ENCODE peak calls at places on chromosome 1, in seven cellular contexts. U is T-helper 22 cell; F is stimulated activated CD4-positive, alpha-beta T cell treated with anti-CD3 and anti-CD28 coated beads, Interleukin-2, amount 100 ng/mL, for 48 hours; Z is fibroblast of mammary gland; R is T-helper 2 cell; A is NCI-H2081; O is cardiac septum. B is an unnamed sample.

GRCh38 chr1:19311503-19311930 is 427 bp downstream of the AKR7A2 start:
- DNase-seq in A (no peak), O (no peak), Z (no peak), R (no peak), U (no peak), F (no peak), B (no peak)

GRCh38 chr1:56403321-56403720 is 176.0 kb downstream of the PLPP3 start:
- DNase-seq in F (no peak), R (no peak), A (no peak), O (no peak), Z (no peak), U (no peak), B (no peak)

GRCh38 chr1:115764541-115764940 is 4.0 kb downstream of the CASQ2 start:
- DNase-seq in U (no peak), F (no peak), Z (peak; percentile 55), O (no peak), A (no peak), R (no peak), B (no peak)

GRCh38 chr1:232998138-232998537 is 47.7 kb downstream of the NTPCR start:
- DNase-seq in O (no peak), Z (no peak), F (no peak), A (no peak), U (no peak), R (no peak), B (no peak)

GRCh38 chr1:201447911-201448871 is 20.8 kb downstream of the PHLDA3 start:
- DNase-seq in F (peak; percentile 56), U (no peak), R (peak; percentile 26), Z (peak; percentile 75), O (peak; percentile 85), A (peak; percentile 27), B (no peak)

GRCh38 chr1:155455588-155456195 is 106.9 kb downstream of the ASH1L start:
- DNase-seq in O (no peak), R (no peak), A (no peak), U (no peak), F (no peak), Z (peak; percentile 70), B (no peak)

GRCh38 chr1:183956559-183957188 is 80.9 kb downstream of the COLGALT2 start:
- DNase-seq in R (no peak), O (no peak), U (peak; percentile 33), A (no peak), F (peak; percentile 36), Z (peak; percentile 88), B (no peak)

GRCh38 chr1:171841931-171842723 is 829 bp downstream of the DNM3 start:
- DNase-seq in O (no peak), F (no peak), A (peak; percentile 33), R (peak; percentile 4), U (no peak), Z (peak; percentile 10), B (no peak)

GRCh38 chr1:71589005-71589404 is 508.2 kb upstream of the ZRANB2 start:
- DNase-seq in U (no peak), F (no peak), O (no peak), A (no peak), Z (no peak), R (no peak), B (no peak)

GRCh38 chr1:194295690-194296089 is 1109.3 kb upstream of the B3GALT2 start:
- DNase-seq in Z (no peak), U (peak; percentile 1), A (peak; percentile 64), R (no peak), F (no peak), O (no peak), B (no peak)

GRCh38 chr1:59879556-59879955 is 47.0 kb downstream of the CYP2J2 start:
- DNase-seq in A (peak; percentile 38), Z (peak; percentile 74), F (peak; percentile 33), R (peak; percentile 5), O (no peak), U (no peak), B (no peak)

GRCh38 chr1:109350182-109350581 is 43.4 kb upstream of the MYBPHL start:
- DNase-seq in U (no peak), O (no peak), F (no peak), A (no peak), Z (no peak), R (no peak), B (no peak)

B was measured in chondrocyte.